ENCODE peak calls at places on chromosomes 5 and 9, in eight cellular contexts. H, U, J, K, C, Q, A and X are unnamed samples.

GRCh38 chr9:38127271-38127839 is 58.3 kb upstream of the SHB start:
- DNase-seq in H (no peak), U (no peak), J (no peak), K (no peak), C (no peak), Q (no peak), A (no peak), X (no peak)

GRCh38 chr9:72210522-72210921 is 61.3 kb downstream of the GDA start:
- DNase-seq in H (no peak), U (no peak), J (no peak), K (no peak), C (no peak), Q (no peak), A (no peak), X (no peak)

GRCh38 chr5:180607861-180608571 is 16.7 kb upstream of the SCGB3A1 start:
- DNase-seq in H (no peak), U (no peak), J (no peak), K (no peak), C (no peak), Q (peak), A (peak), X (no peak)

GRCh38 chr9:117720555-117720954 is 16.4 kb downstream of the TLR4 start:
- DNase-seq in H (no peak), U (no peak), J (no peak), K (peak), C (no peak), Q (peak), A (peak), X (no peak)

GRCh38 chr9:18595597-18595996 is 121.6 kb downstream of the ADAMTSL1 start:
- DNase-seq in H (no peak), U (no peak), J (no peak), K (no peak), C (no peak), Q (no peak), A (no peak), X (no peak)

GRCh38 chr5:40685191-40685590 is 5.5 kb downstream of the PTGER4 start:
- DNase-seq in H (no peak), U (no peak), J (no peak), K (no peak), C (no peak), Q (no peak), A (peak), X (no peak)

GRCh38 chr9:109335929-109336328 is 15.1 kb upstream of the EPB41L4B start:
- DNase-seq in H (no peak), U (no peak), J (no peak), K (no peak), C (no peak), Q (no peak), A (peak), X (no peak)

GRCh38 chr5:180086816-180087426 is 15.4 kb upstream of the RNF130 start:
- DNase-seq in H (no peak), U (no peak), J (no peak), K (no peak), C (no peak), Q (no peak), A (no peak), X (no peak)

GRCh38 chr5:180816608-180817534 is 14.3 kb upstream of the MGAT1 start:
- DNase-seq in H (no peak), U (no peak), J (no peak), K (peak), C (no peak), Q (peak), A (peak), X (no peak)

GRCh38 chr5:171492781-171493180 is 73.3 kb downstream of the FGF18 start:
- DNase-seq in H (peak), U (no peak), J (no peak), K (no peak), C (no peak), Q (no peak), A (no peak), X (peak)

GRCh38 chr9:76136986-76137385 is 246.5 kb downstream of the PCSK5 start:
- DNase-seq in H (no peak), U (no peak), J (peak), K (peak), C (no peak), Q (no peak), A (peak), X (no peak)

GRCh38 chr5:145244788-145245187 is 590.4 kb downstream of the PRELID2 start:
- DNase-seq in H (no peak), U (no peak), J (peak), K (peak), C (no peak), Q (no peak), A (peak), X (no peak)

GRCh38 chr9:29211681-29212589 is 1638.7 kb upstream of the C9orf72 start:
- DNase-seq in H (peak), U (peak), J (no peak), K (peak), C (no peak), Q (peak), A (peak), X (no peak)

GRCh38 chr5:160260881-160261815 is 31.8 kb downstream of the FABP6 start:
- DNase-seq in H (no peak), U (no peak), J (no peak), K (peak), C (peak), Q (peak), A (peak), X (peak)

GRCh38 chr9:128636556-128637530 is 19.8 kb downstream of the DYNC2I2 start:
- DNase-seq in H (no peak), U (no peak), J (no peak), K (no peak), C (no peak), Q (peak), A (no peak), X (no peak)

GRCh38 chr9:119283118-119283794 is 86.0 kb downstream of the BRINP1 start:
- DNase-seq in H (peak), U (no peak), J (no peak), K (no peak), C (no peak), Q (peak), A (no peak), X (no peak)

GRCh38 chr5:137604348-137605095 is 105.4 kb upstream of the SPOCK1 start:
- DNase-seq in H (peak), U (no peak), J (no peak), K (no peak), C (no peak), Q (no peak), A (no peak), X (no peak)

GRCh38 chr9:37437616-37438015 is 15.1 kb downstream of the GRHPR start:
- DNase-seq in H (no peak), U (no peak), J (no peak), K (no peak), C (no peak), Q (no peak), A (no peak), X (no peak)

GRCh38 chr5:135235551-135236100 is 163.4 kb downstream of the MACROH2A1 start:
- DNase-seq in H (no peak), U (no peak), J (no peak), K (no peak), C (no peak), Q (no peak), A (no peak), X (no peak)

GRCh38 chr5:128513816-128514215 is 24.2 kb downstream of the FBN2 start:
- DNase-seq in H (no peak), U (no peak), J (no peak), K (no peak), C (no peak), Q (no peak), A (peak), X (no peak)

GRCh38 chr5:59039296-59040006 is 456.6 kb downstream of the RAB3C start:
- DNase-seq in H (peak), U (peak), J (peak), K (peak), C (peak), Q (peak), A (peak), X (peak)

GRCh38 chr9:37104183-37104889 is 16.0 kb upstream of the ZCCHC7 start:
- DNase-seq in H (no peak), U (no peak), J (peak), K (peak), C (no peak), Q (no peak), A (peak), X (no peak)

GRCh38 chr9:116605904-116606341 is 81.2 kb upstream of the TRIM32 start:
- DNase-seq in H (no peak), U (no peak), J (no peak), K (no peak), C (no peak), Q (no peak), A (peak), X (no peak)